ENCODE peak calls at places on chromosome 9, in six cellular contexts. One of them, this sample, is unnamed.

GRCh38 chr9:104740596-104740995 is 6.9 kb upstream of the NIPSNAP3A start:
- DNase-seq in left cardiac atrium: no peak
- DNase-seq in T follicular helper cell: no peak
- DNase-seq in SW480: no peak
- DNase-seq in EL: peak; percentile 79
- DNase-seq in D341Med: no peak
- DNase-seq in this sample: no peak

GRCh38 chr9:123656565-123656964 is 273.4 kb downstream of the DENND1A start:
- DNase-seq in SW480: no peak
- DNase-seq in D341Med: no peak
- DNase-seq in T follicular helper cell: no peak
- DNase-seq in left cardiac atrium: no peak
- DNase-seq in EL: peak; percentile 25
- DNase-seq in this sample: no peak

GRCh38 chr9:81694541-81694940 is 5.2 kb upstream of the TLE1 start:
- DNase-seq in T follicular helper cell: no peak
- DNase-seq in EL: no peak
- DNase-seq in left cardiac atrium: no peak
- DNase-seq in D341Med: no peak
- DNase-seq in SW480: no peak
- DNase-seq in this sample: no peak

GRCh38 chr9:126398403-126399058 is 71.9 kb downstream of the MVB12B start:
- DNase-seq in T follicular helper cell: peak; percentile 40
- DNase-seq in D341Med: peak; percentile 91
- DNase-seq in SW480: peak; percentile 59
- DNase-seq in EL: peak; percentile 43
- DNase-seq in left cardiac atrium: peak; percentile 78
- DNase-seq in this sample: peak; percentile 60

GRCh38 chr9:93207326-93207814 is 23.4 kb downstream of the WNK2 start:
- DNase-seq in T follicular helper cell: no peak
- DNase-seq in D341Med: peak; percentile 77
- DNase-seq in left cardiac atrium: peak; percentile 48
- DNase-seq in SW480: no peak
- DNase-seq in EL: peak; percentile 18
- DNase-seq in this sample: no peak

GRCh38 chr9:92385474-92385873 is 18.9 kb downstream of the OGN start:
- DNase-seq in D341Med: no peak
- DNase-seq in SW480: no peak
- DNase-seq in left cardiac atrium: no peak
- DNase-seq in EL: no peak
- DNase-seq in T follicular helper cell: no peak
- DNase-seq in this sample: no peak

GRCh38 chr9:69471433-69471832 is 146.4 kb downstream of the ENTREP1 start:
- DNase-seq in D341Med: no peak
- DNase-seq in T follicular helper cell: no peak
- DNase-seq in EL: no peak
- DNase-seq in SW480: no peak
- DNase-seq in left cardiac atrium: no peak
- DNase-seq in this sample: no peak

GRCh38 chr9:92097997-92098482 is 17.2 kb downstream of the SPTLC1 start:
- DNase-seq in left cardiac atrium: peak; percentile 86
- DNase-seq in T follicular helper cell: peak; percentile 13
- DNase-seq in D341Med: no peak
- DNase-seq in SW480: peak; percentile 95
- DNase-seq in EL: no peak
- DNase-seq in this sample: peak; percentile 28

GRCh38 chr9:88420227-88420626 is 32.0 kb downstream of the SPIN1 start:
- DNase-seq in SW480: no peak
- DNase-seq in T follicular helper cell: no peak
- DNase-seq in D341Med: no peak
- DNase-seq in left cardiac atrium: no peak
- DNase-seq in EL: no peak
- DNase-seq in this sample: no peak

GRCh38 chr9:4290427-4290837 is 9.4 kb downstream of the GLIS3 start:
- DNase-seq in left cardiac atrium: no peak
- DNase-seq in SW480: no peak
- DNase-seq in T follicular helper cell: no peak
- DNase-seq in EL: no peak
- DNase-seq in D341Med: no peak
- DNase-seq in this sample: no peak

GRCh38 chr9:27538668-27539067 is 9.1 kb upstream of the MOB3B start:
- DNase-seq in D341Med: no peak
- DNase-seq in left cardiac atrium: no peak
- DNase-seq in EL: no peak
- DNase-seq in T follicular helper cell: no peak
- DNase-seq in SW480: no peak
- DNase-seq in this sample: no peak

GRCh38 chr9:93105620-93106019 is 9.6 kb downstream of the CARD19 start:
- DNase-seq in left cardiac atrium: no peak
- DNase-seq in SW480: no peak
- DNase-seq in EL: no peak
- DNase-seq in D341Med: no peak
- DNase-seq in T follicular helper cell: no peak
- DNase-seq in this sample: no peak

GRCh38 chr9:107794259-107794658 is 304.7 kb upstream of the KLF4 start:
- DNase-seq in T follicular helper cell: no peak
- DNase-seq in EL: no peak
- DNase-seq in SW480: no peak
- DNase-seq in D341Med: no peak
- DNase-seq in left cardiac atrium: no peak
- DNase-seq in this sample: no peak

GRCh38 chr9:125142560-125143376 is 560 bp downstream of the SCAI start:
- DNase-seq in D341Med: peak; percentile 33
- DNase-seq in SW480: peak; percentile 18
- DNase-seq in T follicular helper cell: no peak
- DNase-seq in left cardiac atrium: no peak
- DNase-seq in EL: no peak
- DNase-seq in this sample: no peak

GRCh38 chr9:21801683-21802417 is 586 bp upstream of the MTAP start:
- DNase-seq in left cardiac atrium: peak; percentile 74
- DNase-seq in SW480: peak; percentile 77
- DNase-seq in EL: peak; percentile 87
- DNase-seq in D341Med: peak; percentile 76
- DNase-seq in T follicular helper cell: no peak
- DNase-seq in this sample: no peak

GRCh38 chr9:20658677-20659473 is 25.2 kb upstream of the FOCAD start:
- DNase-seq in EL: no peak
- DNase-seq in T follicular helper cell: no peak
- DNase-seq in D341Med: no peak
- DNase-seq in SW480: peak; percentile 29
- DNase-seq in left cardiac atrium: no peak
- DNase-seq in this sample: no peak

GRCh38 chr9:124126571-124127289 is 115.2 kb downstream of the LHX2 start:
- DNase-seq in left cardiac atrium: peak; percentile 74
- DNase-seq in EL: peak; percentile 70
- DNase-seq in SW480: peak; percentile 53
- DNase-seq in T follicular helper cell: peak; percentile 56
- DNase-seq in D341Med: peak; percentile 87
- DNase-seq in this sample: peak; percentile 68

GRCh38 chr9:18798106-18798505 is 234.9 kb downstream of the SAXO1 start:
- DNase-seq in EL: peak; percentile 21
- DNase-seq in T follicular helper cell: no peak
- DNase-seq in left cardiac atrium: no peak
- DNase-seq in SW480: no peak
- DNase-seq in D341Med: no peak
- DNase-seq in this sample: no peak

GRCh38 chr9:95750725-95751644 is 124.5 kb upstream of the ERCC6L2 start:
- DNase-seq in D341Med: no peak
- DNase-seq in left cardiac atrium: no peak
- DNase-seq in EL: no peak
- DNase-seq in T follicular helper cell: peak; percentile 9
- DNase-seq in SW480: no peak
- DNase-seq in this sample: no peak

GRCh38 chr9:89362647-89363310 is 44.5 kb downstream of the SECISBP2 start:
- DNase-seq in left cardiac atrium: no peak
- DNase-seq in SW480: no peak
- DNase-seq in EL: no peak
- DNase-seq in D341Med: no peak
- DNase-seq in T follicular helper cell: no peak
- DNase-seq in this sample: no peak

GRCh38 chr9:68749579-68750159 is 44.6 kb downstream of the PIP5K1B start:
- DNase-seq in EL: no peak
- DNase-seq in left cardiac atrium: no peak
- DNase-seq in T follicular helper cell: no peak
- DNase-seq in SW480: peak; percentile 16
- DNase-seq in D341Med: no peak
- DNase-seq in this sample: no peak

GRCh38 chr9:69299316-69299715 is 25.7 kb upstream of the ENTREP1 start:
- DNase-seq in SW480: no peak
- DNase-seq in left cardiac atrium: no peak
- DNase-seq in T follicular helper cell: no peak
- DNase-seq in EL: no peak
- DNase-seq in D341Med: no peak
- DNase-seq in this sample: no peak

GRCh38 chr9:124455820-124456219 is 5.6 kb downstream of the ADGRD2 start:
- DNase-seq in T follicular helper cell: no peak
- DNase-seq in D341Med: no peak
- DNase-seq in SW480: no peak
- DNase-seq in EL: no peak
- DNase-seq in left cardiac atrium: no peak
- DNase-seq in this sample: no peak

GRCh38 chr9:14417230-14417629 is 103.3 kb upstream of the NFIB start:
- DNase-seq in EL: no peak
- DNase-seq in SW480: no peak
- DNase-seq in left cardiac atrium: no peak
- DNase-seq in T follicular helper cell: no peak
- DNase-seq in D341Med: no peak
- DNase-seq in this sample: no peak

GRCh38 chr9:79945495-79945894 is 373.7 kb downstream of the TLE4 start:
- DNase-seq in D341Med: no peak
- DNase-seq in T follicular helper cell: no peak
- DNase-seq in EL: no peak
- DNase-seq in left cardiac atrium: no peak
- DNase-seq in SW480: no peak
- DNase-seq in this sample: no peak

GRCh38 chr9:94593459-94594345 is at the start of gene FBP2:
- DNase-seq in SW480: no peak
- DNase-seq in D341Med: no peak
- DNase-seq in left cardiac atrium: no peak
- DNase-seq in T follicular helper cell: no peak
- DNase-seq in EL: no peak
- DNase-seq in this sample: no peak

GRCh38 chr9:115015018-115015635 is 84.7 kb upstream of the TNFSF8 start:
- DNase-seq in EL: peak; percentile 69
- DNase-seq in T follicular helper cell: no peak
- DNase-seq in SW480: peak; percentile 36
- DNase-seq in left cardiac atrium: no peak
- DNase-seq in D341Med: peak; percentile 66
- DNase-seq in this sample: no peak

GRCh38 chr9:36716496-36716895 is 143.8 kb downstream of the MELK start:
- DNase-seq in T follicular helper cell: no peak
- DNase-seq in SW480: no peak
- DNase-seq in D341Med: no peak
- DNase-seq in left cardiac atrium: no peak
- DNase-seq in EL: no peak
- DNase-seq in this sample: no peak

GRCh38 chr9:18359335-18359734 is 114.6 kb upstream of the ADAMTSL1 start:
- DNase-seq in EL: peak; percentile 64
- DNase-seq in SW480: no peak
- DNase-seq in D341Med: no peak
- DNase-seq in T follicular helper cell: no peak
- DNase-seq in left cardiac atrium: no peak
- DNase-seq in this sample: no peak

GRCh38 chr9:110371411-110372013 is 33.8 kb upstream of the TXNDC8 start:
- DNase-seq in left cardiac atrium: no peak
- DNase-seq in D341Med: no peak
- DNase-seq in SW480: no peak
- DNase-seq in T follicular helper cell: no peak
- DNase-seq in EL: no peak
- DNase-seq in this sample: no peak

GRCh38 chr9:110911659-110912473 is 126.4 kb downstream of the LPAR1 start:
- DNase-seq in EL: peak; percentile 81
- DNase-seq in left cardiac atrium: no peak
- DNase-seq in T follicular helper cell: no peak
- DNase-seq in D341Med: no peak
- DNase-seq in SW480: no peak
- DNase-seq in this sample: no peak

GRCh38 chr9:89814340-89815040 is 209.7 kb downstream of the GADD45G start:
- DNase-seq in left cardiac atrium: no peak
- DNase-seq in T follicular helper cell: no peak
- DNase-seq in SW480: no peak
- DNase-seq in EL: no peak
- DNase-seq in D341Med: no peak
- DNase-seq in this sample: no peak

GRCh38 chr9:133803028-133803585 is 65.0 kb upstream of the SARDH start:
- DNase-seq in EL: no peak
- DNase-seq in T follicular helper cell: no peak
- DNase-seq in SW480: no peak
- DNase-seq in D341Med: no peak
- DNase-seq in left cardiac atrium: no peak
- DNase-seq in this sample: no peak

GRCh38 chr9:123157216-123157615 is 111.2 kb downstream of the STRBP start:
- DNase-seq in D341Med: no peak
- DNase-seq in SW480: no peak
- DNase-seq in T follicular helper cell: no peak
- DNase-seq in EL: no peak
- DNase-seq in left cardiac atrium: no peak
- DNase-seq in this sample: no peak

GRCh38 chr9:137797206-137798120 is 80.1 kb upstream of the CACNA1B start:
- DNase-seq in D341Med: peak; percentile 81
- DNase-seq in T follicular helper cell: no peak
- DNase-seq in left cardiac atrium: no peak
- DNase-seq in SW480: no peak
- DNase-seq in EL: no peak
- DNase-seq in this sample: no peak

GRCh38 chr9:105413486-105414068 is 34.3 kb upstream of the FSD1L start:
- DNase-seq in EL: peak; percentile 47
- DNase-seq in left cardiac atrium: no peak
- DNase-seq in D341Med: peak; percentile 62
- DNase-seq in SW480: peak; percentile 68
- DNase-seq in T follicular helper cell: no peak
- DNase-seq in this sample: no peak

This sample was measured in activated CD4-positive, alpha-beta T cell treated with anti-CD3 and anti-CD28 coated beads, Interleukin-2, amount 50 U/mL, for 4 hours.